ENCODE peak calls at places on chromosomes 16 and 17, in nine cellular contexts. K is uterus, O is heart right ventricle, G is tibial nerve, X is OCI-LY7, F is pancreas, J is ovary, B is stomach, Q is cardiac muscle cell. S is an unnamed sample.

GRCh38 chr16:9275386-9275785 is 183.9 kb downstream of the HAPSTR1 start:
- DNase-seq in J (no peak), X (no peak), G (no peak), B (no peak), O (no peak), F (no peak), K (no peak), Q (no peak), S (no peak)

GRCh38 chr17:39872700-39873099 is 4.7 kb downstream of the ZPBP2 start:
- DNase-seq in X (no peak), B (no peak), F (no peak), Q (peak; percentile 39), G (no peak), K (no peak), J (no peak), O (no peak), S (no peak)

GRCh38 chr16:67068212-67068753 is 39.3 kb downstream of the CBFB start:
- DNase-seq in Q (no peak), O (no peak), K (no peak), B (no peak), F (no peak), X (no peak), J (no peak), G (no peak), S (no peak)

GRCh38 chr17:74281799-74282198 is 7.8 kb downstream of the DNAI2 start:
- DNase-seq in Q (no peak), G (no peak), B (no peak), O (no peak), X (no peak), J (no peak), K (no peak), F (no peak), S (no peak)

GRCh38 chr17:45222273-45222993 is 748 bp downstream of the FMNL1 start:
- DNase-seq in B (no peak), G (no peak), O (no peak), F (no peak), J (no peak), K (no peak), X (peak; percentile 62), Q (no peak), S (no peak)

GRCh38 chr17:81428121-81428515 is 32.9 kb downstream of the BAHCC1 start:
- DNase-seq in B (peak; percentile 79), K (no peak), F (no peak), G (no peak), O (no peak), J (no peak), Q (no peak), X (no peak), S (no peak)

GRCh38 chr17:37490638-37491614 is 1.2 kb downstream of the DUSP14 start:
- DNase-seq in F (peak; percentile 30), K (peak; percentile 61), J (peak; percentile 55), O (peak; percentile 64), X (peak; percentile 33), B (no peak), G (peak; percentile 41), Q (peak; percentile 84), S (peak; percentile 70)

GRCh38 chr16:53945996-53946395 is 242.0 kb downstream of the FTO start:
- DNase-seq in G (no peak), B (no peak), Q (peak; percentile 80), X (peak; percentile 10), O (no peak), F (peak; percentile 6), K (no peak), J (no peak), S (no peak)

GRCh38 chr16:11361751-11362742 is 16.8 kb downstream of the RMI2 start:
- DNase-seq in X (peak; percentile 56), B (no peak), K (no peak), Q (no peak), F (no peak), G (no peak), O (no peak), J (no peak), S (no peak)

GRCh38 chr16:11361043-11361442 is 15.8 kb downstream of the RMI2 start:
- DNase-seq in K (no peak), X (no peak), Q (no peak), O (no peak), J (no peak), F (no peak), B (no peak), G (no peak), S (no peak)

GRCh38 chr16:11358531-11358930 is 13.3 kb downstream of the RMI2 start:
- DNase-seq in B (no peak), F (no peak), Q (no peak), G (no peak), K (no peak), O (no peak), X (no peak), J (no peak), S (no peak)

GRCh38 chr16:11359370-11359769 is 14.1 kb downstream of the RMI2 start:
- DNase-seq in G (no peak), Q (no peak), F (peak; percentile 65), B (no peak), J (no peak), X (no peak), O (no peak), K (no peak), S (peak; percentile 93)

DNA sequence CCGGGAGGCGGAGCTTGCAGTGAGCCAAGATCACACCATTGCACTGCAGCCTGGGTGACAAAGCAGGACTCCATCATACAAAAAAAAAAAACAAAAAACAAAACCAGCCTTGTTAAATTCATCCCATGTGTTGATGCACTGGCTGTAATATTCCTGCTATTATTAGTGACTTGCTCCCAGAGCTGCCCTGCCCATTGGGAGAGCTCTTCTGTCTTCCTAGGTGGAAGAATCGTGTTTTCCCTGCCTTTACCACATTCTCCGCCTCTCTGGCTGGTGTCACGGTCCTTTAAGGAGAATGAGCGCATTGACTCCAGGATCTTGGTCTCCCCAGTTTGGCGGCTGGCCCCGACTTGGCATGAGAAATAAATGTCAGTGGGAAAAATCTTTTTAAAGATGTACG is 15.3 kb downstream of the RMI2 start:
- DNase-seq in K (no peak), Q (no peak), O (no peak), F (no peak), G (no peak), B (no peak), J (no peak), X (no peak), S (no peak)
- H3K4me1 ChIP-seq in K (peaks cover 16% of the 10 kb centered on the region), Q (peaks cover 13% of the 10 kb centered on the region), O (peaks cover 53% of the 10 kb centered on the region), F (no peaks in the 10 kb centered on the region), G (no peaks in the 10 kb centered on the region), B (peaks cover 50% of the 10 kb centered on the region), J (peaks cover 14% of the 10 kb centered on the region), X (peaks cover 80% of the 10 kb centered on the region), S (peaks cover 65% of the 10 kb centered on the region)

GRCh38 chr16:23847251-23847650 is 11.5 kb downstream of the PRKCB start:
- DNase-seq in X (no peak), J (no peak), K (no peak), F (no peak), G (no peak), O (no peak), Q (no peak), B (no peak), S (no peak)

GRCh38 chr16:23838485-23839142 is 2.8 kb downstream of the PRKCB start:
- DNase-seq in Q (no peak), F (no peak), O (no peak), B (no peak), X (no peak), K (no peak), J (no peak), G (no peak), S (no peak)

GRCh38 chr16:23842137-23842600 is 6.4 kb downstream of the PRKCB start:
- DNase-seq in K (no peak), Q (no peak), G (no peak), X (no peak), O (no peak), B (no peak), F (no peak), J (no peak), S (no peak)

GRCh38 chr16:23840310-23840709 is 4.5 kb downstream of the PRKCB start:
- DNase-seq in X (no peak), K (no peak), J (no peak), Q (no peak), B (no peak), F (no peak), G (no peak), O (no peak), S (no peak)

DNA sequence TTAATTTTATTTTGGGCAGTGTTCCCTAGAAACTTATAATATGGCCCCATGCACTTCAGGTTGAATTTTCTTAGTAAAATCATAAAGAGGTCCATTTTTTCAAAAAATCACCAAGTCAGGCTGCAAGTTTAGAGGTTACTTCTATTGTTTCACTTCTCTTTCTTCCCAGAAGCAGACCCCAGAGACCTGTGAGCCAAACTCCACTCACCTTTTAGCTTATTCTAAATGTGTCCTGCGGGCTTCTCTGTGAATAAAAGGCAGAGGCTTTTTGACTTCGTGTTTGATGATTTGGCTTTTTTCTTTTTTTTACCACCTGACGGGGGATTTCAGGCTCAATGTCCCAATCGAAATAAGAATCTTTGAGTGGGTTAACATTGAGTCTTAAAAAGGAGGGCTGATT is 7.4 kb downstream of the PRKCB start:
- DNase-seq in K (no peak), J (no peak), Q (no peak), F (no peak), G (no peak), B (no peak), O (no peak), X (peak; percentile 84), S (no peak)
- TF ChIP-seq CTCF in K (no peak), J (no peak), Q (no peak), F (no peak), G (no peak), B (no peak), O (no peak), X (no peak), S (no peak)

DNA sequence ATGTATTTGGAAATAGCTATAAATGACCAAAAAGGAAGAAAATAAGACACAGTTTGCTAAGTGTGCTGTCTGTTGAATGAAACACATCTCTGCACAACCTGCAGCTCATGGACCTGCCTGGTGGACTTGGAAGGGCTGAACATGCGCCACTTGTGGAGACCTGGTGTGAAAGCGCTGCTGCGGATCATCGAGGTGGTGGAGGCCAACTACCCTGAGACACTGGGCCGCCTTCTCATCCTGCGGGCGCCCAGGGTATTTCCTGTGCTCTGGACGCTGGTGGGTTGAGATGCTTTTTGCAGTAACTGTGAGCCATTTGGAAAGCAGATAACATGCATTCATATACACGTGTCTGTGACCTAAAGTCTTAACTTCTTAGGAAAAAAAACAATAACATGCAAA is 65.4 kb downstream of the SEC14L1 start:
- DNase-seq in Q (no peak), X (no peak), K (peak; percentile 9), O (no peak), B (no peak), G (no peak), J (no peak), F (no peak), S (no peak)
- H3K36me3 ChIP-seq in Q (peaks cover 28% of the 10 kb centered on the region), X (peaks cover 98% of the 10 kb centered on the region), K (no peaks in the 10 kb centered on the region), O (peaks cover 97% of the 10 kb centered on the region), B (peaks cover 100% of the 10 kb centered on the region), G (peaks cover 21% of the 10 kb centered on the region), J (no peaks in the 10 kb centered on the region), F (no peaks in the 10 kb centered on the region), S (peaks cover 8% of the 10 kb centered on the region)

GRCh38 chr16:81551141-81551808 is 106.7 kb downstream of the CMIP start:
- DNase-seq in B (no peak), G (no peak), O (no peak), Q (peak; percentile 54), F (no peak), J (no peak), X (no peak), K (no peak), S (no peak)

GRCh38 chr16:81551821-81552304 is 107.3 kb downstream of the CMIP start:
- DNase-seq in O (peak; percentile 58), B (no peak), G (no peak), J (no peak), F (no peak), X (no peak), Q (peak; percentile 83), K (no peak), S (no peak)

GRCh38 chr16:81549547-81550411 is 105.2 kb downstream of the CMIP start:
- DNase-seq in O (no peak), G (no peak), F (no peak), Q (no peak), K (no peak), B (no peak), X (no peak), J (no peak), S (no peak)

GRCh38 chr16:81548901-81549546 is 104.4 kb downstream of the CMIP start:
- DNase-seq in K (no peak), F (peak; percentile 62), X (no peak), G (no peak), O (no peak), J (no peak), Q (no peak), B (no peak), S (peak; percentile 93)

GRCh38 chr16:81550412-81550768 is 105.8 kb downstream of the CMIP start:
- DNase-seq in F (no peak), G (no peak), X (no peak), O (no peak), Q (no peak), B (no peak), J (no peak), K (no peak), S (no peak)
- H3K4me1 ChIP-seq in F (peaks cover 8% of the 10 kb centered on the region), G (no peaks in the 10 kb centered on the region), X (no peaks in the 10 kb centered on the region), O (peaks cover 83% of the 10 kb centered on the region), Q (no peaks in the 10 kb centered on the region), B (peaks cover 72% of the 10 kb centered on the region), J (peaks cover 6% of the 10 kb centered on the region), K (no peaks in the 10 kb centered on the region), S (peaks cover 40% of the 10 kb centered on the region)

S was measured in Caco-2.